ENCODE peak calls at places on chromosome 10, in ten cellular contexts. M, Y, J, X, B, Q, I, C, U and D are unnamed samples.

GRCh38 chr10:72316748-72317435 is 37.8 kb downstream of the DNAJB12 start:
- DNase-seq in B (peak; percentile 44), U (peak; percentile 73), X (no peak), Q (no peak), C (no peak), I (no peak), J (no peak), Y (no peak), M (no peak), D (no peak)

GRCh38 chr10:86311900-86312299 is 54.7 kb downstream of the GRID1 start:
- DNase-seq in C (no peak), B (no peak), X (peak; percentile 16), M (no peak), I (no peak), U (no peak), Q (no peak), Y (no peak), J (no peak), D (no peak)

GRCh38 chr10:96222441-96222840 is 48.9 kb downstream of the BLNK start:
- DNase-seq in M (no peak), C (no peak), J (no peak), Y (no peak), Q (no peak), I (no peak), B (no peak), X (peak; percentile 77), U (no peak), D (no peak)

GRCh38 chr10:103481974-103482531 is 3.0 kb upstream of the CALHM3 start:
- DNase-seq in Y (no peak), X (no peak), Q (no peak), J (peak; percentile 88), I (no peak), B (peak; percentile 24), M (peak; percentile 77), U (no peak), C (peak; percentile 71), D (no peak)

GRCh38 chr10:15518256-15518655 is 147.2 kb upstream of the FAM171A1 start:
- DNase-seq in I (no peak), M (peak; percentile 0), U (no peak), X (no peak), C (no peak), Y (no peak), B (no peak), Q (no peak), J (peak; percentile 30), D (no peak)

GRCh38 chr10:124162774-124163354 is 69.5 kb upstream of the CHST15 start:
- DNase-seq in J (no peak), Y (no peak), M (no peak), U (no peak), Q (no peak), B (no peak), C (no peak), I (no peak), X (no peak), D (no peak)

GRCh38 chr10:71078454-71079145 is 133.8 kb upstream of the UNC5B start:
- DNase-seq in J (no peak), M (no peak), Y (peak; percentile 25), I (peak; percentile 53), C (no peak), X (peak; percentile 34), U (no peak), Q (no peak), B (no peak), D (peak; percentile 38)

GRCh38 chr10:78312197-78313046 is 278.8 kb downstream of the RPS24 start:
- DNase-seq in U (no peak), B (no peak), M (no peak), C (no peak), Q (no peak), I (peak; percentile 73), X (peak; percentile 33), Y (no peak), J (peak; percentile 98), D (peak; percentile 76)

GRCh38 chr10:130221456-130222375 is 85.5 kb downstream of the GLRX3 start:
- DNase-seq in Y (peak; percentile 22), C (no peak), Q (no peak), B (no peak), I (peak; percentile 62), J (no peak), M (no peak), U (no peak), X (peak; percentile 17), D (no peak)

GRCh38 chr10:20085115-20085514 is 268.9 kb downstream of the PLXDC2 start:
- DNase-seq in J (no peak), M (no peak), U (no peak), B (no peak), C (no peak), I (no peak), X (no peak), Y (no peak), Q (no peak), D (no peak)

GRCh38 chr10:3274414-3274813 is 101.8 kb upstream of the PITRM1 start:
- DNase-seq in U (no peak), M (no peak), Y (no peak), I (peak; percentile 43), C (no peak), Q (no peak), J (no peak), X (peak; percentile 68), B (no peak), D (no peak)

GRCh38 chr10:2037966-2038493 is 300.7 kb upstream of the ADARB2 start:
- DNase-seq in I (no peak), J (no peak), Y (no peak), B (no peak), X (no peak), C (no peak), U (no peak), Q (no peak), M (no peak), D (no peak)

GRCh38 chr10:33215154-33215553 is 119.3 kb downstream of the NRP1 start:
- DNase-seq in U (no peak), J (peak; percentile 92), B (no peak), C (no peak), M (peak; percentile 11), Y (no peak), X (no peak), Q (no peak), I (no peak), D (no peak)

GRCh38 chr10:124318811-124319210 is 99.9 kb downstream of the OAT start:
- DNase-seq in B (no peak), X (peak; percentile 36), Y (peak; percentile 19), M (no peak), I (peak; percentile 67), C (no peak), Q (no peak), J (no peak), U (no peak), D (peak; percentile 23)

DNA sequence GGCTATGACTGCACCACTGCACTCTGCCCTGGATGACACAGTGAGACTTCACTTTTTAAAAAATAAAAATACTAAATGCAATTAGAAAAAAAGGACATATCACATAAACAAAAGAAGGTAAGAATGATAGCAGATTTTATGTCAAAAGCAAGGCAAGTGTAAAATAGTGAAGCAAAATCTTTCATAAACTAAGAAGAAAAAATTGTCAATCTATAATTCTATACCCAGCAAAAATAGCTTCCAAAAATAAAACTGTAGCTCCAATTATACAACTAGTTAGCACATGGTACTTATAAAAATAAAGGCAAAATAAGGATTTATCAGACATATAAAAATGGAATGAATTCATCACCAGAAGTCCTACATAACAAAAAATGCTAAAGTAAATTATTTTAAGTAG is 85.4 kb upstream of the SVIL start:
- DNase-seq in Q (no peak), B (no peak), C (no peak), M (no peak), J (no peak), U (no peak), Y (no peak), X (no peak), I (no peak), D (no peak)
- H3K4me3 ChIP-seq in Q (no peak overlapping the region), B (no peak overlapping the region), C (no peak overlapping the region), M (no peak overlapping the region), J (no peak overlapping the region), U (no peak overlapping the region), Y (no peak overlapping the region), X (no peak overlapping the region), I (no peak overlapping the region), D (no peak overlapping the region)

DNA sequence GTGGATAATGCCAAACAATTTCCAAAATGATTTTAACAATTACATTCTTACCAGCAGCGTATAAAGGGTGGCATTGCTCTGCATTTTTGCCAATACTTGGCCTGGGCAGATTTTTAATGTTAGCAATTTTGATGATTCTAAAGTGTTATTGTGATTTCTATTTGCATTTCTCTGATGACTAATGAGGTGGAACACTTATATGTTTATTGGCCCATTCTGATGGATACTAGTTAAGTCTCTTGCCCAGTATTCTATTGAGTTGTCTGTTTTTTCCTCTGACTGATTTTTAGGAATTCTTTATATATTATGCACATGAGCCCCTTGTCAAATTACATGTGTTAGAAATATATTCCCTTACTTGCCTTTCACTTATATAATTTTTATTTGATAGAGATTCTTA is 86.8 kb downstream of the TMEM26 start:
- DNase-seq in I (no peak), J (no peak), U (no peak), B (no peak), C (no peak), M (no peak), Q (no peak), X (no peak), Y (no peak), D (no peak)
- H3K4me3 ChIP-seq in I (no peak overlapping the region), J (no peak overlapping the region), U (no peak overlapping the region), B (no peak overlapping the region), C (no peak overlapping the region), M (no peak overlapping the region), Q (no peak overlapping the region), X (no peak overlapping the region), Y (no peak overlapping the region), D (no peak overlapping the region)

GRCh38 chr10:34758447-34758996 is 56.6 kb downstream of the PARD3 start:
- DNase-seq in X (no peak), Q (peak; percentile 94), U (no peak), B (no peak), M (peak; percentile 95), I (no peak), Y (no peak), J (peak; percentile 76), C (no peak), D (peak; percentile 79)
- H3K4me3 ChIP-seq in X (no peak overlapping the region), Q (no peak overlapping the region), U (no peak overlapping the region), B (no peak overlapping the region), M (no peak overlapping the region), I (no peak overlapping the region), Y (no peak overlapping the region), J (no peak overlapping the region), C (no peak overlapping the region), D (no peak overlapping the region)

GRCh38 chr10:122349758-122350355 is 24.7 kb upstream of the PLEKHA1 start:
- DNase-seq in Q (no peak), J (no peak), X (no peak), I (no peak), Y (no peak), C (no peak), B (no peak), M (no peak), U (no peak), D (no peak)

GRCh38 chr10:122348512-122348911 is 26.0 kb upstream of the PLEKHA1 start:
- DNase-seq in X (no peak), Y (no peak), M (peak; percentile 57), J (no peak), C (peak; percentile 86), B (no peak), U (no peak), Q (no peak), I (no peak), D (no peak)

GRCh38 chr10:122350893-122351292 is 23.6 kb upstream of the PLEKHA1 start:
- DNase-seq in I (no peak), M (no peak), J (no peak), Q (no peak), Y (no peak), U (no peak), C (no peak), B (no peak), X (no peak), D (no peak)

GRCh38 chr10:122347162-122347561 is 27.3 kb upstream of the PLEKHA1 start:
- DNase-seq in C (no peak), M (peak; percentile 24), U (no peak), I (no peak), Y (no peak), X (no peak), J (no peak), B (no peak), Q (no peak), D (no peak)

GRCh38 chr10:122348951-122349361 is 25.6 kb upstream of the PLEKHA1 start:
- DNase-seq in J (no peak), Y (no peak), C (peak; percentile 85), B (no peak), I (no peak), Q (no peak), X (no peak), U (no peak), M (no peak), D (no peak)
- H3K4me3 ChIP-seq in J (no peak overlapping the region), Y (no peak overlapping the region), C (peak overlapping the region; percentile 28), B (no peak overlapping the region), I (no peak overlapping the region), Q (no peak overlapping the region), X (no peak overlapping the region), U (no peak overlapping the region), M (no peak overlapping the region), D (no peak overlapping the region)